ENCODE peak calls at places on chromosomes 12 and 14, in six cellular contexts. One of them, this sample, is unnamed.

GRCh38 chr12:106975098-106975497 is 11.8 kb downstream of the MTERF2 start:
- DNase-seq in MM.1S: no peak
- DNase-seq in left lung: no peak
- DNase-seq in mesenchymal stem cell: no peak
- DNase-seq in heart left ventricle: no peak
- DNase-seq in aorta: no peak
- DNase-seq in this sample: no peak

GRCh38 chr12:116404913-116405611 is 127.6 kb upstream of the MED13L start:
- DNase-seq in MM.1S: no peak
- DNase-seq in left lung: no peak
- DNase-seq in mesenchymal stem cell: no peak
- DNase-seq in heart left ventricle: no peak
- DNase-seq in aorta: peak
- DNase-seq in this sample: no peak

GRCh38 chr12:34107016-34107415 is 84.7 kb downstream of the ALG10 start:
- DNase-seq in MM.1S: no peak
- DNase-seq in left lung: no peak
- DNase-seq in mesenchymal stem cell: no peak
- DNase-seq in heart left ventricle: no peak
- DNase-seq in aorta: peak
- DNase-seq in this sample: no peak

GRCh38 chr12:51421266-51421884 is 3.3 kb upstream of the SLC4A8 start:
- DNase-seq in MM.1S: peak
- DNase-seq in left lung: no peak
- DNase-seq in mesenchymal stem cell: peak
- DNase-seq in heart left ventricle: no peak
- DNase-seq in aorta: no peak
- DNase-seq in this sample: peak

GRCh38 chr12:4505381-4505986 is 33.2 kb upstream of the RAD51AP1 start:
- DNase-seq in MM.1S: peak
- DNase-seq in left lung: no peak
- DNase-seq in mesenchymal stem cell: peak
- DNase-seq in heart left ventricle: no peak
- DNase-seq in aorta: no peak
- DNase-seq in this sample: no peak

GRCh38 chr14:32572867-32573149 is 243.7 kb downstream of the AKAP6 start:
- DNase-seq in MM.1S: no peak
- DNase-seq in left lung: no peak
- DNase-seq in mesenchymal stem cell: no peak
- DNase-seq in heart left ventricle: no peak
- DNase-seq in aorta: no peak
- DNase-seq in this sample: no peak

GRCh38 chr12:48183876-48184548 is 568 bp downstream of the CCDC184 start:
- DNase-seq in MM.1S: no peak
- DNase-seq in left lung: no peak
- DNase-seq in mesenchymal stem cell: no peak
- DNase-seq in heart left ventricle: peak
- DNase-seq in aorta: no peak
- DNase-seq in this sample: no peak

GRCh38 chr14:64663174-64663573 is 41.0 kb upstream of the PLEKHG3 start:
- DNase-seq in MM.1S: no peak
- DNase-seq in left lung: no peak
- DNase-seq in mesenchymal stem cell: no peak
- DNase-seq in heart left ventricle: no peak
- DNase-seq in aorta: no peak
- DNase-seq in this sample: no peak

GRCh38 chr12:91603060-91603459 is 420.4 kb upstream of the DCN start:
- DNase-seq in MM.1S: no peak
- DNase-seq in left lung: no peak
- DNase-seq in mesenchymal stem cell: no peak
- DNase-seq in heart left ventricle: no peak
- DNase-seq in aorta: no peak
- DNase-seq in this sample: no peak

GRCh38 chr14:102908766-102909455 is 13.6 kb upstream of the AMN start:
- DNase-seq in MM.1S: no peak
- DNase-seq in left lung: no peak
- DNase-seq in mesenchymal stem cell: no peak
- DNase-seq in heart left ventricle: no peak
- DNase-seq in aorta: peak
- DNase-seq in this sample: no peak

GRCh38 chr12:75666126-75666979 is 154.9 kb upstream of the KRR1 start:
- DNase-seq in MM.1S: no peak
- DNase-seq in left lung: no peak
- DNase-seq in mesenchymal stem cell: peak
- DNase-seq in heart left ventricle: no peak
- DNase-seq in aorta: no peak
- DNase-seq in this sample: no peak

GRCh38 chr12:66548338-66549049 is 130.4 kb downstream of the GRIP1 start:
- DNase-seq in MM.1S: no peak
- DNase-seq in left lung: no peak
- DNase-seq in mesenchymal stem cell: no peak
- DNase-seq in heart left ventricle: no peak
- DNase-seq in aorta: no peak
- DNase-seq in this sample: no peak

GRCh38 chr12:65533177-65533883 is 254.8 kb downstream of the MSRB3 start:
- DNase-seq in MM.1S: no peak
- DNase-seq in left lung: no peak
- DNase-seq in mesenchymal stem cell: peak
- DNase-seq in heart left ventricle: no peak
- DNase-seq in aorta: no peak
- DNase-seq in this sample: no peak

GRCh38 chr14:22844221-22845102 is 8.1 kb downstream of the MMP14 start:
- DNase-seq in MM.1S: no peak
- DNase-seq in left lung: no peak
- DNase-seq in mesenchymal stem cell: no peak
- DNase-seq in heart left ventricle: no peak
- DNase-seq in aorta: peak
- DNase-seq in this sample: no peak

GRCh38 chr14:87615822-87616679 is 376.9 kb downstream of the GALC start:
- DNase-seq in MM.1S: peak
- DNase-seq in left lung: no peak
- DNase-seq in mesenchymal stem cell: peak
- DNase-seq in heart left ventricle: no peak
- DNase-seq in aorta: peak
- DNase-seq in this sample: no peak

GRCh38 chr12:4036872-4037271 is 163.7 kb upstream of the PARP11 start:
- DNase-seq in MM.1S: no peak
- DNase-seq in left lung: no peak
- DNase-seq in mesenchymal stem cell: no peak
- DNase-seq in heart left ventricle: no peak
- DNase-seq in aorta: no peak
- DNase-seq in this sample: no peak

GRCh38 chr14:28777773-28778606 is 11.4 kb downstream of the FOXG1 start:
- DNase-seq in MM.1S: no peak
- DNase-seq in left lung: no peak
- DNase-seq in mesenchymal stem cell: no peak
- DNase-seq in heart left ventricle: no peak
- DNase-seq in aorta: no peak
- DNase-seq in this sample: no peak

GRCh38 chr14:104388631-104389325 is 190.8 kb upstream of the C14orf180 start:
- DNase-seq in MM.1S: no peak
- DNase-seq in left lung: peak
- DNase-seq in mesenchymal stem cell: no peak
- DNase-seq in heart left ventricle: peak
- DNase-seq in aorta: peak
- DNase-seq in this sample: no peak

GRCh38 chr12:47734725-47735480 is 9.6 kb upstream of the ENDOU start:
- DNase-seq in MM.1S: no peak
- DNase-seq in left lung: no peak
- DNase-seq in mesenchymal stem cell: no peak
- DNase-seq in heart left ventricle: peak
- DNase-seq in aorta: no peak
- DNase-seq in this sample: no peak

GRCh38 chr12:95204141-95204866 is 13.0 kb downstream of the FGD6 start:
- DNase-seq in MM.1S: no peak
- DNase-seq in left lung: peak
- DNase-seq in mesenchymal stem cell: peak
- DNase-seq in heart left ventricle: no peak
- DNase-seq in aorta: no peak
- DNase-seq in this sample: no peak

GRCh38 chr14:65348137-65348536 is 64.4 kb upstream of the FUT8 start:
- DNase-seq in MM.1S: no peak
- DNase-seq in left lung: no peak
- DNase-seq in mesenchymal stem cell: peak
- DNase-seq in heart left ventricle: no peak
- DNase-seq in aorta: no peak
- DNase-seq in this sample: no peak

GRCh38 chr12:9273276-9273675 is 65.1 kb upstream of the PZP start:
- DNase-seq in MM.1S: no peak
- DNase-seq in left lung: no peak
- DNase-seq in mesenchymal stem cell: peak
- DNase-seq in heart left ventricle: no peak
- DNase-seq in aorta: no peak
- DNase-seq in this sample: no peak

DNA sequence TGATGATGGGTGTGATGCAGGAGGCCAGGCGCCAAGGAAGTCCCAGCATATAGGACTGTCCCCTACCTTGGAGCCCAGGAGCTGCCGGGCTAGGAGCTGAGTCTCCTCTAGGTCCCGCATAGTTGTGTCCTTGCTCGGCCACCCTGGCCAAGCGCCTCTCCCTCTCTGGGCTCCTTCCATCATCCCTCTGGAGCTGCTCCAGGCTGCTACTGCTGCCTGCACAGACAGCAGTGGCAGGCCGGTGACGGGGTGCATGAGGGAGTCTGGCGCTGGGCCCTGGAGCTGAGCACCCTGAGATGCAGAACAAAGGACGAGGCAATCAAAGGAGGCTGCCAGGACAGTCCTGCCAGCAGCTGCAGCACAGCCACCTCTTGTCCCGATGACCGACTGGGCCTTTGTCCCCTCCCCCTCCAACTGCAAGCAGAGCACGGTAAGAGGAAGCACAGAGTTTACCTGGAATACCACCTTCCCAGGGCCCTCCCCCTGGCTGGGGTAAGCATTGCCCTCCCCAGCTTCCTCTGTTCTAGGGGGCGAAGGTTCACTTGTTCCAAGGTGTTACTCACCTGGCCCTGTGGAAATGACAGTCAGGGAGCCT is 10.4 kb downstream of the DTX1 start:
- DNase-seq in MM.1S: no peak
- DNase-seq in left lung: no peak
- DNase-seq in mesenchymal stem cell: no peak
- DNase-seq in heart left ventricle: no peak
- DNase-seq in aorta: no peak
- DNase-seq in this sample: no peak
- H3K27ac ChIP-seq in MM.1S: no peak
- H3K27ac ChIP-seq in left lung: no peak
- H3K27ac ChIP-seq in mesenchymal stem cell: no peak
- H3K27ac ChIP-seq in heart left ventricle: no peak
- H3K27ac ChIP-seq in aorta: no peak
- H3K27ac ChIP-seq in this sample: no peak

DNA sequence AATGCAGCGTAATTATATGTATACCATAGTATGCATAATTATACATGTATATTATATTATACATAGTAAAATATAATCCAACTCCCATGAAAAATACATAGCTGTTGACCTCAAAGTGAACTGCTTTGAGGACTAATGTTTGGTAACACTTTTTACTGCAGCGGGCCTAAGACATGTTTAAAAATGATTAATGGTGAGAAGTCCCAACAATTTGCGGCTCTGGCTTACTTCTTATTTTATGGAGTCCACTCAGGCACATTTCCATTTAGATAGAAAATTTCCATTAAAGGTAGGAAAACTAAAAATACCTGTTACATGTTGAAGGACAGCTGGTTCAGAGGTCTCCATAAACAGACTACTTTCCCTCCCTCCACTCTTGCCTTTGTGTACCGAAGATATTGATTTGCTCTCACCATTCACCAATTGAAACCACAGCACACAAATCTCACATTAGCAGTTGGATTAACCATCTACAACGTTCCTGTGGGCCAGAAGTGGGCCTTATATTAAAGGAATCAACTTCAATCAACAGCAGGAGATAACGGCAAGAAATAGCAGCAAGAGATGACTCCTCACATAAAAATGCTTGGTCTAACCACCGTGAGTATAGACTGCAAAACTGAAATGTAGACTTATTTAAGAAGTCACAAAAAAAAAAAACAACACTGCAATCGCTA is 14.1 kb upstream of the NT5DC3 start:
- DNase-seq in MM.1S: no peak
- DNase-seq in left lung: no peak
- DNase-seq in mesenchymal stem cell: peak
- DNase-seq in heart left ventricle: no peak
- DNase-seq in aorta: no peak
- DNase-seq in this sample: no peak
- H3K27ac ChIP-seq in MM.1S: no peak
- H3K27ac ChIP-seq in left lung: no peak
- H3K27ac ChIP-seq in mesenchymal stem cell: peak
- H3K27ac ChIP-seq in heart left ventricle: no peak
- H3K27ac ChIP-seq in aorta: no peak
- H3K27ac ChIP-seq in this sample: no peak

GRCh38 chr12:59491877-59492276 is 104.0 kb upstream of the SLC16A7 start:
- DNase-seq in MM.1S: no peak
- DNase-seq in left lung: no peak
- DNase-seq in mesenchymal stem cell: no peak
- DNase-seq in heart left ventricle: no peak
- DNase-seq in aorta: no peak
- DNase-seq in this sample: no peak

GRCh38 chr12:59484575-59484974 is 111.3 kb upstream of the SLC16A7 start:
- DNase-seq in MM.1S: peak
- DNase-seq in left lung: no peak
- DNase-seq in mesenchymal stem cell: no peak
- DNase-seq in heart left ventricle: no peak
- DNase-seq in aorta: no peak
- DNase-seq in this sample: no peak

GRCh38 chr12:59486827-59487226 is 109.0 kb upstream of the SLC16A7 start:
- DNase-seq in MM.1S: no peak
- DNase-seq in left lung: no peak
- DNase-seq in mesenchymal stem cell: no peak
- DNase-seq in heart left ventricle: no peak
- DNase-seq in aorta: no peak
- DNase-seq in this sample: no peak
- H3K27ac ChIP-seq in MM.1S: no peak
- H3K27ac ChIP-seq in left lung: no peak
- H3K27ac ChIP-seq in mesenchymal stem cell: no peak
- H3K27ac ChIP-seq in heart left ventricle: no peak
- H3K27ac ChIP-seq in aorta: no peak
- H3K27ac ChIP-seq in this sample: no peak

DNA sequence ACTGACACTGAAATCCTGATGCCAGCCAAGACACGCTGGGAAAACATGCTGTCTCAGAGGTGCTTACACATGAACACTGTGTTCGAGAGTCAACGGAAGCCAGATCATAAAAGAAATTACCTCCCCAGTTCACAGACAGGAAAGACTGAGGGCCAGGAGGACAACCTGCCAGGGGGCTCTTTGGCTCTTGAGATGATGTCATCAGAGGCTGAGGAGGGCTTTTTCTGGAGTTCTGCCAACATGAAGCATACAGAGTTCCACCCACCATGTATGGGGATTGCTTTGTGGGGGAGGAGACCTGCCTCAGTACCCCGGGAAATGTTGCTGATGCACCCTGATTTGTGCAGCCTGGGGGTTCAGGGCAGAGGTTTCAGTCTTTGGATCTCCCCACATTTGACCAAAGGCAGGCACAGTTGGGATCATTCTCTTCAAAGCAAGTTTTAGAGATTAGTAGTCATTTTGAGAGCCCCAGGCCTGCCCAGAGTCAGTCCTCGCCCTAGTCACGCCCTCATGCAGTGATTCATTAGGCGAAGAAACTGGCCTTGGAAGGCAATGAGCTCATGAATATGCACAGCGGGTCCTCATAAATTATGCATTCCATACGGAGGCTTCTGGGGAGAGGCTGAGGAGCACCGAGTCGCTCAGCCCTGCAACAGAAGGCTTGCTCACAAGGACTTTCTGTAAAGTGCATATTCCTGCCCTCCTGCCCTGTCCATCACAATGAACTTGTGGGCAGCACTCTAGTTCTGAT is 34.9 kb upstream of the EML1 start:
- DNase-seq in MM.1S: no peak
- DNase-seq in left lung: peak
- DNase-seq in mesenchymal stem cell: peak
- DNase-seq in heart left ventricle: no peak
- DNase-seq in aorta: peak
- DNase-seq in this sample: no peak
- H3K27ac ChIP-seq in MM.1S: no peak
- H3K27ac ChIP-seq in left lung: no peak
- H3K27ac ChIP-seq in mesenchymal stem cell: peak
- H3K27ac ChIP-seq in heart left ventricle: no peak
- H3K27ac ChIP-seq in aorta: no peak
- H3K27ac ChIP-seq in this sample: no peak